ENCODE peak calls at places on chromosomes 12 and 14, in eight cellular contexts. T is neural progenitor cell, I is MM.1S, F is HCT116, E is GM23338, Z is hepatocyte, P is OCI-LY7, N is SK-N-SH. K is an unnamed sample.
A peak's percentile ranks its signal among the peaks of the same experiment; 100 is the strongest.

GRCh38 chr12:26744697-26745440 is 88.1 kb downstream of the ITPR2 start:
- DNase-seq in T (no peak), I (no peak), F (no peak), E (no peak), Z (no peak), P (no peak), N (peak; percentile 57), K (no peak)

GRCh38 chr14:33014710-33015109 is 76.0 kb downstream of the NPAS3 start:
- DNase-seq in T (peak; percentile 4), I (no peak), F (no peak), E (peak; percentile 2), Z (no peak), P (no peak), N (no peak), K (no peak)

GRCh38 chr12:118103601-118104382 is at the start of gene VSIG10:
- DNase-seq in T (peak; percentile 81), I (no peak), F (no peak), E (peak; percentile 85), Z (peak; percentile 84), P (peak; percentile 4), N (peak; percentile 95), K (peak; percentile 90)

GRCh38 chr12:116726749-116727148 is 11.1 kb downstream of the SPRING1 start:
- DNase-seq in T (no peak), I (no peak), F (no peak), E (peak; percentile 65), Z (no peak), P (no peak), N (no peak), K (no peak)

GRCh38 chr12:56114084-56114483 is 2.3 kb upstream of the RPL41 start:
- DNase-seq in T (no peak), I (no peak), F (no peak), E (no peak), Z (no peak), P (no peak), N (no peak), K (no peak)

GRCh38 chr12:4189721-4190120 is 83.8 kb upstream of the CCND2 start:
- DNase-seq in T (no peak), I (no peak), F (no peak), E (no peak), Z (no peak), P (no peak), N (no peak), K (no peak)

GRCh38 chr12:14200598-14200997 is 164.9 kb upstream of the ATF7IP start:
- DNase-seq in T (no peak), I (no peak), F (no peak), E (no peak), Z (no peak), P (no peak), N (no peak), K (no peak)

GRCh38 chr12:69687390-69687789 is 11.7 kb downstream of the BEST3 start:
- DNase-seq in T (no peak), I (no peak), F (no peak), E (no peak), Z (no peak), P (no peak), N (no peak), K (no peak)

GRCh38 chr12:94091624-94092023 is 56.8 kb upstream of the PLXNC1 start:
- DNase-seq in T (no peak), I (no peak), F (no peak), E (no peak), Z (no peak), P (no peak), N (no peak), K (no peak)

GRCh38 chr12:112163056-112163455 is 37.7 kb downstream of the TRAFD1 start:
- DNase-seq in T (no peak), I (no peak), F (no peak), E (no peak), Z (no peak), P (no peak), N (no peak), K (no peak)

GRCh38 chr12:1591029-1591428 is 3.4 kb downstream of the FBXL14 start:
- DNase-seq in T (peak; percentile 55), I (peak; percentile 63), F (no peak), E (no peak), Z (peak; percentile 35), P (peak; percentile 54), N (no peak), K (peak; percentile 59)

GRCh38 chr14:28772613-28773012 is 6.0 kb downstream of the FOXG1 start:
- DNase-seq in T (peak; percentile 16), I (no peak), F (no peak), E (no peak), Z (no peak), P (no peak), N (no peak), K (no peak)

GRCh38 chr14:78611031-78611430 is 440.9 kb downstream of the NRXN3 start:
- DNase-seq in T (no peak), I (no peak), F (no peak), E (no peak), Z (no peak), P (no peak), N (no peak), K (no peak)

GRCh38 chr12:31965090-31965489 is 5.9 kb downstream of the RESF1 start:
- DNase-seq in T (no peak), I (no peak), F (no peak), E (peak; percentile 52), Z (no peak), P (no peak), N (no peak), K (no peak)

GRCh38 chr14:60061371-60061770 is 30.4 kb upstream of the PCNX4 start:
- DNase-seq in T (no peak), I (no peak), F (no peak), E (no peak), Z (no peak), P (no peak), N (no peak), K (peak; percentile 99)

GRCh38 chr12:120099738-120100137 is 16.8 kb downstream of the RAB35 start:
- DNase-seq in T (no peak), I (no peak), F (no peak), E (no peak), Z (no peak), P (no peak), N (no peak), K (no peak)

DNA sequence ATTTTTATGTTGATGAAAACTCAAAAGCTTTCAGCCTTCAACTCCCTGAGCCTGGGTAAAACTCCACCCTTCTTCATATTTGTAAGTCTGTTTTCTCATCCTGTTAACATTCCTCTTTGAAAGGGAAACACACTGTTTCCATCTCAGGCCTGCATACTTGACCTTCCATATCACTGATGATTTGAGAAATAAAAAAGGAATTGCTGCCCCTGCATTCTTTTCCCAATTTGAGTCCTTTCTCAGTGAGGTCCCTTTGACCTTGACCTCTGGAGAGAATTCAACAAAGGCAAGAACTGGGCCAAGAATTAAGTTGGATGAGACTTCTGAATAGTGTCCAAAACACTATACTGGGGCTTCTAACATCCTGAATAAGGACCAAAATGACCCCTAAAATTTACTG is 108.0 kb downstream of the AEBP2 start:
- DNase-seq in T (no peak), I (no peak), F (no peak), E (no peak), Z (no peak), P (no peak), N (no peak), K (no peak)
- TF ChIP-seq EZH2phosphoT487 in T (no peak), I (no peak), F (no peak), E (no peak), Z (no peak), P (no peak), N (no peak), K (no peak)

GRCh38 chr12:44465139-44465538 is 411.0 kb downstream of the NELL2 start:
- DNase-seq in T (peak; percentile 9), I (no peak), F (peak; percentile 3), E (peak; percentile 36), Z (peak; percentile 8), P (no peak), N (no peak), K (peak; percentile 15)
- TF ChIP-seq CTCF in T (peak; percentile 44), I (peak; percentile 15), F (peak; percentile 39), E (peak; percentile 31), Z (peak; percentile 28), P (peak; percentile 44), N (peak; percentile 32), K (peak; percentile 46)

GRCh38 chr12:6207254-6207942 is 7.2 kb downstream of the CD9 start:
- DNase-seq in T (no peak), I (no peak), F (no peak), E (no peak), Z (no peak), P (no peak), N (no peak), K (no peak)
- TF ChIP-seq EZH2phosphoT487 in T (no peak), I (no peak), F (no peak), E (no peak), Z (no peak), P (no peak), N (no peak), K (no peak)

GRCh38 chr12:82325540-82326336 is 32.4 kb downstream of the CCDC59 start:
- DNase-seq in T (no peak), I (no peak), F (no peak), E (no peak), Z (no peak), P (no peak), N (no peak), K (no peak)

GRCh38 chr12:82329508-82329907 is 28.7 kb downstream of the CCDC59 start:
- DNase-seq in T (peak; percentile 79), I (no peak), F (no peak), E (peak; percentile 52), Z (peak; percentile 4), P (no peak), N (no peak), K (peak; percentile 7)

GRCh38 chr12:82326905-82327503 is 31.2 kb downstream of the CCDC59 start:
- DNase-seq in T (peak; percentile 40), I (peak; percentile 23), F (peak; percentile 19), E (peak; percentile 51), Z (peak; percentile 52), P (peak; percentile 18), N (peak; percentile 5), K (peak; percentile 52)
- TF ChIP-seq CTCF in T (peak; percentile 77), I (peak; percentile 45), F (peak; percentile 53), E (peak; percentile 83), Z (peak; percentile 68), P (peak; percentile 80), N (peak; percentile 75), K (peak; percentile 69)

K was measured in PC-3.